ENCODE peak calls at places on chromosome 19, in seven cellular contexts. One of them, this sample, is unnamed.

GRCh38 chr19:32336259-32337111 is 8.9 kb upstream of the ZNF507 start:
- DNase-seq in adrenal gland: no peak
- DNase-seq in IMR-90: peak; percentile 59
- DNase-seq in ovary: no peak
- DNase-seq in stomach: no peak
- DNase-seq in K562: no peak
- DNase-seq in thyroid gland: no peak
- DNase-seq in this sample: no peak

GRCh38 chr19:18675779-18676178 is 7.7 kb upstream of the CRTC1 start:
- DNase-seq in adrenal gland: no peak
- DNase-seq in IMR-90: no peak
- DNase-seq in ovary: no peak
- DNase-seq in stomach: no peak
- DNase-seq in K562: peak; percentile 57
- DNase-seq in thyroid gland: no peak
- DNase-seq in this sample: no peak

GRCh38 chr19:38134538-38135149 is 89.4 kb downstream of the DPF1 start:
- DNase-seq in adrenal gland: no peak
- DNase-seq in IMR-90: peak; percentile 37
- DNase-seq in ovary: no peak
- DNase-seq in stomach: peak; percentile 27
- DNase-seq in K562: peak; percentile 72
- DNase-seq in thyroid gland: peak; percentile 8
- DNase-seq in this sample: no peak

GRCh38 chr19:51329411-51329810 is 12.5 kb downstream of the VSIG10L start:
- DNase-seq in adrenal gland: no peak
- DNase-seq in IMR-90: no peak
- DNase-seq in ovary: no peak
- DNase-seq in stomach: no peak
- DNase-seq in K562: no peak
- DNase-seq in thyroid gland: no peak
- DNase-seq in this sample: no peak

GRCh38 chr19:1896508-1896907 is 8.7 kb upstream of the ADAT3 start:
- DNase-seq in adrenal gland: no peak
- DNase-seq in IMR-90: no peak
- DNase-seq in ovary: no peak
- DNase-seq in stomach: no peak
- DNase-seq in K562: no peak
- DNase-seq in thyroid gland: no peak
- DNase-seq in this sample: no peak

GRCh38 chr19:32294871-32295438 is 50.5 kb upstream of the ZNF507 start:
- DNase-seq in adrenal gland: no peak
- DNase-seq in IMR-90: no peak
- DNase-seq in ovary: no peak
- DNase-seq in stomach: no peak
- DNase-seq in K562: no peak
- DNase-seq in thyroid gland: no peak
- DNase-seq in this sample: no peak

GRCh38 chr19:2150794-2151338 is 500 bp downstream of the AP3D1 start:
- DNase-seq in adrenal gland: peak; percentile 46
- DNase-seq in IMR-90: no peak
- DNase-seq in ovary: no peak
- DNase-seq in stomach: no peak
- DNase-seq in K562: no peak
- DNase-seq in thyroid gland: peak; percentile 35
- DNase-seq in this sample: no peak

GRCh38 chr19:35939307-35940077 is 3.3 kb downstream of the LRFN3 start:
- DNase-seq in adrenal gland: no peak
- DNase-seq in IMR-90: no peak
- DNase-seq in ovary: no peak
- DNase-seq in stomach: no peak
- DNase-seq in K562: no peak
- DNase-seq in thyroid gland: no peak
- DNase-seq in this sample: no peak

GRCh38 chr19:8397291-8397690 is 7.1 kb downstream of the RAB11B start:
- DNase-seq in adrenal gland: no peak
- DNase-seq in IMR-90: no peak
- DNase-seq in ovary: no peak
- DNase-seq in stomach: no peak
- DNase-seq in K562: no peak
- DNase-seq in thyroid gland: peak; percentile 40
- DNase-seq in this sample: no peak

GRCh38 chr19:2280633-2281264 is 1.2 kb downstream of the PEAK3 start:
- DNase-seq in adrenal gland: no peak
- DNase-seq in IMR-90: no peak
- DNase-seq in ovary: no peak
- DNase-seq in stomach: no peak
- DNase-seq in K562: no peak
- DNase-seq in thyroid gland: no peak
- DNase-seq in this sample: no peak

GRCh38 chr19:53865918-53866696 is 1.6 kb upstream of the MYADM start:
- DNase-seq in adrenal gland: peak; percentile 45
- DNase-seq in IMR-90: peak; percentile 39
- DNase-seq in ovary: peak; percentile 79
- DNase-seq in stomach: peak; percentile 71
- DNase-seq in K562: peak; percentile 42
- DNase-seq in thyroid gland: peak; percentile 57
- DNase-seq in this sample: peak; percentile 96

DNA sequence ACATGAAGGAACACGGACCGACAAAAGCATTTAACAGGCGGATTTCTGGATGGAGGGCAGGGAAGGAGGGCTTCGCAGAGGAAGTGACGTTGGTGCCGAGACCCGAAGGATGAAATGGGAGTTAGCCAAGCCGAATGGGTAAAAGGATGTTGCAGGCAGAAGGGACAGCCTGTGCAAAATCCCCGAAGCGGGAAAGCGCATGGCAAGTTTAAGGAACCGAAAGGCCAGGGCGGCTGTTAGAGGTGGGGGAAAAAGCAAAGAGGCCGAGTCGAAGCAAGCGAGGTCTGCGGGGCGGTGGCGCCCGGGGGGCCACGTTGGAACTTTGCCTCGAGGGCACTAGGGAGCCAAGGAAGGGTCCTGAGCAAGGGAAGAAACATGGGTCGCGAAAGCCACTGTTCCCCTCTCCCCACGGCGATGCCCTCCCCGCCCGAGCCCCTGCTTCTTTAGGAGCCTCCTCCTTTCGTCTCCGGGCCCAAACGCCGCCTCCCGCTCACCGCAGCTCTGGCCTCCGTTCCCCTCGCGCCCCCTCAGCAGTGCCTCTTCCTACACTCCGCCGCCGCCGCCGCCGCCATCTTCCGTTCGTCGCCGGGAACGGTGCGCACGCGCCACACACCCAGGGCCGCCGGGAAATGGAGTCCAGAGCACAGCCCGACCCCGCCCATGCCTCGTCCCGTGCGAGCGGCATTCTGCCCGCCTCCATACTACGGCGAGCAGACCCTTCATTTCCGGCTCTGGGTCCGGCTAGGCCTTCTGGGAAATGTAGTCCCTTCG is at the start of gene SYMPK:
- DNase-seq in adrenal gland: peak; percentile 99
- DNase-seq in IMR-90: peak; percentile 97
- DNase-seq in ovary: peak; percentile 98
- DNase-seq in stomach: peak; percentile 99
- DNase-seq in K562: peak; percentile 99
- DNase-seq in thyroid gland: peak; percentile 99
- DNase-seq in this sample: peak; percentile 99
- TF ChIP-seq POLR2A in adrenal gland: peak; percentile 48
- TF ChIP-seq POLR2A in IMR-90: peak; percentile 64
- TF ChIP-seq POLR2A in ovary: peak; percentile 51
- TF ChIP-seq POLR2A in stomach: no peak
- TF ChIP-seq POLR2A in K562: peak; percentile 90
- TF ChIP-seq POLR2A in thyroid gland: no peak
- TF ChIP-seq POLR2A in this sample: no peak

GRCh38 chr19:14114854-14115253 is 2.7 kb downstream of the PRKACA start:
- DNase-seq in adrenal gland: peak; percentile 73
- DNase-seq in IMR-90: no peak
- DNase-seq in ovary: no peak
- DNase-seq in stomach: peak; percentile 60
- DNase-seq in K562: peak; percentile 52
- DNase-seq in thyroid gland: peak; percentile 32
- DNase-seq in this sample: no peak

GRCh38 chr19:14115761-14116160 is 1.8 kb downstream of the PRKACA start:
- DNase-seq in adrenal gland: peak; percentile 48
- DNase-seq in IMR-90: no peak
- DNase-seq in ovary: no peak
- DNase-seq in stomach: no peak
- DNase-seq in K562: no peak
- DNase-seq in thyroid gland: no peak
- DNase-seq in this sample: no peak

GRCh38 chr19:14117668-14118164 is at the start of gene PRKACA:
- DNase-seq in adrenal gland: peak; percentile 99
- DNase-seq in IMR-90: peak; percentile 98
- DNase-seq in ovary: peak; percentile 99
- DNase-seq in stomach: peak; percentile 99
- DNase-seq in K562: peak; percentile 99
- DNase-seq in thyroid gland: peak; percentile 99
- DNase-seq in this sample: peak; percentile 97

GRCh38 chr19:14116918-14117578 is 514 bp downstream of the PRKACA start:
- DNase-seq in adrenal gland: peak; percentile 60
- DNase-seq in IMR-90: no peak
- DNase-seq in ovary: peak; percentile 78
- DNase-seq in stomach: no peak
- DNase-seq in K562: no peak
- DNase-seq in thyroid gland: peak; percentile 46
- DNase-seq in this sample: peak; percentile 88

GRCh38 chr19:14116525-14116917 is 1.0 kb downstream of the PRKACA start:
- DNase-seq in adrenal gland: no peak
- DNase-seq in IMR-90: no peak
- DNase-seq in ovary: no peak
- DNase-seq in stomach: no peak
- DNase-seq in K562: no peak
- DNase-seq in thyroid gland: no peak
- DNase-seq in this sample: no peak
- H3K4me3 ChIP-seq in adrenal gland: peak overlapping the region; percentile 67
- H3K4me3 ChIP-seq in IMR-90: peak overlapping the region; percentile 74
- H3K4me3 ChIP-seq in ovary: peak overlapping the region; percentile 97
- H3K4me3 ChIP-seq in stomach: peak overlapping the region; percentile 96
- H3K4me3 ChIP-seq in K562: peak overlapping the region; percentile 90
- H3K4me3 ChIP-seq in thyroid gland: peak overlapping the region; percentile 96
- H3K4me3 ChIP-seq in this sample: peak overlapping the region; percentile 95

GRCh38 chr19:5870986-5871394 is 650 bp upstream of the FUT5 start:
- DNase-seq in adrenal gland: no peak
- DNase-seq in IMR-90: no peak
- DNase-seq in ovary: no peak
- DNase-seq in stomach: no peak
- DNase-seq in K562: no peak
- DNase-seq in thyroid gland: no peak
- DNase-seq in this sample: no peak
- TF ChIP-seq POLR2A in adrenal gland: no peak
- TF ChIP-seq POLR2A in IMR-90: no peak
- TF ChIP-seq POLR2A in ovary: no peak
- TF ChIP-seq POLR2A in stomach: no peak
- TF ChIP-seq POLR2A in K562: no peak
- TF ChIP-seq POLR2A in thyroid gland: no peak
- TF ChIP-seq POLR2A in this sample: no peak

DNA sequence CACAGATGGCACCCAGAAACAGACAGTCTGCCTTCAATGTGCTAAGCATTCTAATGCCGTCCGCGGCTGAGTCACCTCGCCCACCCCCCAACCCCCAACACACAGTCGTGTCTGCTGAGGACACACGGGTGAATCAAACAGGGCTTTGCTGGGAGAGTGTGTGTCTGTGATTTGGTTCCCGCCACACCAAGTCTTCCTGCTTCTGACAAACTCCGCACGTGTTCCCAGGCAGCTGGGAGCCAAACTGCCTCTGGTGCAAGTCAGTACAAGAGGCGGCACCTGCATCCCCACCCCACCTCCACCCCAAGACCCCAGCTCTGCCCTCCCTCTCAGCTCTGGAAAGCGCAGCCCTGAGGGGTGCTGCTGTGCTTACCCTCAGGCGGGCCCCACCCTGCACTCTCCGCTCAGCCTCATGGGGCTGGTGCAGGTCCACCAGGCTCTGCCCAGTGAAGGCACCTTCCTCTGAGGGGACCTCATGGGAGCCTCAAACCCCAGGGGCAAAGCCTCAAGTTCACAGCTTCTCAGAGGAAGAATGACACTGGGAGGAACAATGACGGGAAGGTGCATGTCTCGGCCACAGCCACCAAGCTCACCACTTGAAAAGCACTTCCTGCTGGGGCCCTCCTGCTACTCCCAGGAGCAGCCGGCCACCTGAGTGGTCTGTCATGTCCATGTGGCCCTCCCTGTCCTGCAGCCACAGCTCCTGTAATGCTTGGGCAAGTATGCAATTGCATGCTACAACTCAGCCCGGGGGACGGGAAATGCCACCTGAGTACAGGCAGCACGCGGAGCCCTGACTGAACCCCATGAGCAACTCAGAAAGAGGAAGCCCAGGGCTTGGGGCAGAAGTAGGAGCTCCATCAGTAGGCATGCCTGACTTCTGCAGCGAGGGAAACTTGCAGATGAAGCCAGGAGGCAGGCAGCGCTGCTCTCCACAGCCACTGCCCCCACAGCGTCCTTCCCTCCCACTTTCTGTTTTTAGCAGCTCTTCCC is 15.1 kb upstream of the SLC35E1 start:
- DNase-seq in adrenal gland: peak; percentile 54
- DNase-seq in IMR-90: peak; percentile 67
- DNase-seq in ovary: no peak
- DNase-seq in stomach: no peak
- DNase-seq in K562: no peak
- DNase-seq in thyroid gland: peak; percentile 44
- DNase-seq in this sample: no peak
- H3K4me3 ChIP-seq in adrenal gland: no peak overlapping the region
- H3K4me3 ChIP-seq in IMR-90: no peak overlapping the region
- H3K4me3 ChIP-seq in ovary: peak overlapping the region; percentile 14
- H3K4me3 ChIP-seq in stomach: no peak overlapping the region
- H3K4me3 ChIP-seq in K562: peak overlapping the region; percentile 7
- H3K4me3 ChIP-seq in thyroid gland: no peak overlapping the region
- H3K4me3 ChIP-seq in this sample: no peak overlapping the region

DNA sequence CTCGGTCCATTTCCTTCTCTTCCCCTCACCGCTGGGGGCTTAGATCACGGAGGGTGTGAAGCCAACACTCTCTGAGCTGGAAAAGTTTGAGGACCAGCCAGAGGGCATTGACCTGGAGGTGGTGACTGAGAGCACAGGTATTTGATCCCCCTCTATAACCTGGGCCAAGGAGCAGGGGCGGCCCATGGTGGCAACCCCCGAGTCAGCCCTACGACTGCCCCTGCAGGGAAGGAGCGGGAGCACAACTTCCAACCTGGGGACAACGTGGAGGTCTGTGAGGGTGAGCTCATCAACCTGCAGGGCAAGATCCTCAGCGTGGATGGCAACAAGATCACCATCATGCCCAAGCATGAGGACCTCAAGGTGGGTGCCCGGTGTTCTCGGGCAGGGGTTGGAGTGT is 11.6 kb upstream of the TIMM50 start:
- DNase-seq in adrenal gland: no peak
- DNase-seq in IMR-90: no peak
- DNase-seq in ovary: no peak
- DNase-seq in stomach: no peak
- DNase-seq in K562: no peak
- DNase-seq in thyroid gland: no peak
- DNase-seq in this sample: no peak
- TF ChIP-seq POLR2A in adrenal gland: no peak
- TF ChIP-seq POLR2A in IMR-90: no peak
- TF ChIP-seq POLR2A in ovary: no peak
- TF ChIP-seq POLR2A in stomach: no peak
- TF ChIP-seq POLR2A in K562: no peak
- TF ChIP-seq POLR2A in thyroid gland: no peak
- TF ChIP-seq POLR2A in this sample: no peak